ENCODE peak calls at places on chromosomes 3 and 15, in nine cellular contexts. C is PC-9, D is GM23248, V is cardiac muscle cell, Z is body of pancreas, G is hepatocyte, K is pancreas, O is breast epithelium, E is A549. S is an unnamed sample.
A peak's percentile ranks its signal among the peaks of the same experiment; 100 is the strongest.

GRCh38 chr3:44184319-44184953 is 57.2 kb upstream of the TOPAZ1 start:
- DNase-seq in D (peak; percentile 14), E (no peak), O (no peak), Z (no peak), V (no peak), K (no peak), G (no peak), C (no peak), S (no peak)

GRCh38 chr15:61809216-61809615 is 251.0 kb downstream of the VPS13C start:
- DNase-seq in Z (no peak), K (no peak), O (no peak), D (no peak), V (no peak), G (no peak), C (no peak), E (no peak), S (no peak)

GRCh38 chr3:73427018-73427750 is 197.6 kb downstream of the PDZRN3 start:
- DNase-seq in D (no peak), V (no peak), E (no peak), K (no peak), O (no peak), C (no peak), G (no peak), Z (no peak), S (no peak)

GRCh38 chr3:43817825-43818224 is 127.1 kb downstream of the ABHD5 start:
- DNase-seq in Z (no peak), D (no peak), V (no peak), C (no peak), E (no peak), K (no peak), O (no peak), G (no peak), S (no peak)

GRCh38 chr15:90035095-90035834 is 34.1 kb downstream of the ZNF710 start:
- DNase-seq in Z (peak; percentile 73), D (no peak), O (no peak), G (peak; percentile 76), C (peak; percentile 88), E (peak; percentile 59), V (no peak), K (peak; percentile 61), S (peak; percentile 63)

GRCh38 chr3:45199837-45200648 is 26.0 kb downstream of the TMEM158 start:
- DNase-seq in V (no peak), K (no peak), Z (no peak), G (peak; percentile 78), E (peak; percentile 65), C (peak; percentile 72), O (no peak), D (peak; percentile 88), S (peak; percentile 36)

GRCh38 chr15:48667701-48668100 is 22.2 kb upstream of the FBN1 start:
- DNase-seq in D (peak; percentile 89), K (no peak), G (no peak), V (no peak), O (no peak), C (no peak), E (no peak), Z (no peak), S (no peak)

GRCh38 chr15:96340348-96340610 is 9.8 kb downstream of the NR2F2 start:
- DNase-seq in C (no peak), O (no peak), G (no peak), D (no peak), V (no peak), K (no peak), E (no peak), Z (no peak), S (no peak)

GRCh38 chr3:76532423-76532822 is 507.5 kb upstream of the ROBO2 start:
- DNase-seq in G (no peak), C (no peak), E (no peak), D (no peak), O (no peak), V (no peak), Z (no peak), K (no peak), S (no peak)

GRCh38 chr15:50358805-50359204 is 3.8 kb upstream of the GABPB1 start:
- DNase-seq in Z (peak; percentile 11), E (peak; percentile 77), O (no peak), V (peak; percentile 5), C (no peak), D (peak; percentile 72), G (peak; percentile 62), K (no peak), S (no peak)

GRCh38 chr3:62370112-62371031 is 3.0 kb downstream of the FEZF2 start:
- DNase-seq in C (no peak), G (no peak), O (no peak), K (no peak), V (peak; percentile 64), D (no peak), Z (no peak), E (no peak), S (no peak)

GRCh38 chr15:72318408-72318942 is 1.5 kb downstream of the CELF6 start:
- DNase-seq in V (no peak), O (no peak), C (no peak), E (no peak), Z (no peak), D (no peak), K (no peak), G (peak; percentile 4), S (no peak)

DNA sequence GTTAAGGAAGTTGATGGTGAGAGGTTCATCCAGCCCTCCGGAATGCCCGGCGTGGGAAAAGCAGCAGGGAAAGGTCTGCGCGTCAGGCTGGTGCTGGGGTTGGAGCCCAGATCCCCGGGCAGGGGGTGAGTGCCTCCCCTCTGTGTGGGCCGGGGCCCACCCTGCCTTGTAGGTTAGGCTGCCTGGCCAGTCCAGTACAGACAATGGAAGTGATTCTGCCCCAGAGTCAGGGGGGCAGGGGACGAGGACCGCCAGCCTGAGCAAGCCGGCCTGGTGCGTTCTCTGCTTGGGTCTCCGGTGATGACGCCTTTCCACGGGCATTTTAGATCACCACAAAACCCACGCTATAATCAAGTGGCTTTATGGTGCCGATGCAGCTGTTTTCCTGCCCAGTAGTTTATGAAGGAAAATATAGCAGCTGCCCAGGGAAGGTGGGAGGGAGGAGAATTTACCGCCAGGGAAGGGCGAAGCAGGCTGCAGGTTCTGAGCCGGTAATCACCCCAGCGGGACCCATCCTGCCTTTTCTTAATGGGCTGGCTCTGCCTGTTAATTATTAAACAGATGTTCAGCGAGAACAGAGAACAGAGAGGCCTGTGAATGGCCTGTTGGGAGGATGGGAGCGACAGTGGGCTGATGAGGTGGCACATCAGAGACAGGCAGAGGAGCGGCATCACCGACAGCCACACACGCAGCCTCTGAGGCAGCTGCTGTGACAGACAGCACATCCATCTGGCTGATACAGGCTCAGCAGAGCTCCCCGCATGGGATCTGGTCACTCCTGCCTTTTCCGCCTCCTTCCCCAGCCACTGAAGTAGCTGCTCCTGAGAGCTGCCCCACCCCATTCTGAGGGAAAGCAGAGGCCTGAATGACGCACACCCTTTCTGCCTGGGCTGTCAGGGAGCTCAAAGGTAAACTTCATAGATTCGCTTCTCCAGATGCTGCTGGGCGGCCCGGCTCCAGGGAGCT is 35.2 kb downstream of the BDH1 start:
- DNase-seq in D (no peak), G (peak; percentile 93), O (no peak), E (peak; percentile 94), Z (peak; percentile 35), K (no peak), V (no peak), C (peak; percentile 41), S (no peak)
- H3K27ac ChIP-seq in D (no peak overlapping the region), G (peak overlapping the region; percentile 83), O (no peak overlapping the region), E (peak overlapping the region; percentile 99), Z (no peak overlapping the region), K (no peak overlapping the region), V (no peak overlapping the region), C (no peak overlapping the region), S (peak overlapping the region; percentile 68)

GRCh38 chr15:64461577-64462162 is 1.3 kb downstream of the ZNF609 start:
- DNase-seq in C (no peak), E (peak; percentile 44), D (peak; percentile 56), O (no peak), G (peak; percentile 17), V (peak; percentile 23), K (no peak), Z (peak; percentile 8), S (no peak)
- H3K4me1 ChIP-seq in C (peaks cover 13% of the 10 kb centered on the region), E (peaks cover 48% of the 10 kb centered on the region), D (peaks cover 27% of the 10 kb centered on the region), O (peaks cover 8% of the 10 kb centered on the region), G (peaks cover 52% of the 10 kb centered on the region), V (peaks cover 46% of the 10 kb centered on the region), K (peaks cover 41% of the 10 kb centered on the region), Z (peaks cover 55% of the 10 kb centered on the region), S (peaks cover 33% of the 10 kb centered on the region)

GRCh38 chr3:149009732-149010131 is 18.4 kb downstream of the GYG1 start:
- DNase-seq in O (no peak), Z (no peak), K (no peak), E (no peak), D (no peak), G (no peak), V (no peak), C (no peak), S (no peak)

GRCh38 chr3:149010504-149010951 is 19.2 kb downstream of the GYG1 start:
- DNase-seq in O (no peak), E (no peak), V (no peak), K (no peak), G (peak; percentile 23), D (no peak), Z (no peak), C (no peak), S (no peak)

GRCh38 chr3:149011676-149012075 is 20.3 kb downstream of the GYG1 start:
- DNase-seq in C (no peak), O (no peak), V (no peak), E (no peak), Z (no peak), K (no peak), D (no peak), G (no peak), S (no peak)

GRCh38 chr3:149013726-149014125 is 22.4 kb downstream of the GYG1 start:
- DNase-seq in V (no peak), C (no peak), E (no peak), K (no peak), Z (no peak), D (no peak), O (no peak), G (no peak), S (no peak)

DNA sequence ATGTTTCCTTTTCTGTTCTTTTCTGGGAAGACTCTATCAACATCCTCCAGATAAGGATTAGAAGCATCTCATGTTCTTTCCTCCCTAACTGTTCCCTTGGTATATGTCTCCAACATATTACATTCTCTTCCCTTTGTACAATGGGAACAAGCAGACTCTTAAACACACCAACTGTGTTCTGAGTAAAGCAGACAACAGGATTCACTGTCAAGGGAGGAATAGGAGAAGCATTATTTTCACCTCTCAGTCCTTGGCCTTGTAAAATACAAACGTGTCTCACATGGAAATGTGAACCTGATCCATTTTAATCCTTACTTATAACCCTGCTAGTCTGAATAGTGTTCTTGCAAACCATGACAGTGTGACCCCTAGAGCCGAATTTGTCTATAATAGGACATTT is 19.6 kb downstream of the GYG1 start:
- DNase-seq in Z (no peak), G (no peak), C (no peak), O (no peak), D (no peak), K (no peak), V (no peak), E (no peak), S (no peak)
- H3K27ac ChIP-seq in Z (no peak overlapping the region), G (no peak overlapping the region), C (no peak overlapping the region), O (no peak overlapping the region), D (no peak overlapping the region), K (no peak overlapping the region), V (no peak overlapping the region), E (no peak overlapping the region), S (no peak overlapping the region)

DNA sequence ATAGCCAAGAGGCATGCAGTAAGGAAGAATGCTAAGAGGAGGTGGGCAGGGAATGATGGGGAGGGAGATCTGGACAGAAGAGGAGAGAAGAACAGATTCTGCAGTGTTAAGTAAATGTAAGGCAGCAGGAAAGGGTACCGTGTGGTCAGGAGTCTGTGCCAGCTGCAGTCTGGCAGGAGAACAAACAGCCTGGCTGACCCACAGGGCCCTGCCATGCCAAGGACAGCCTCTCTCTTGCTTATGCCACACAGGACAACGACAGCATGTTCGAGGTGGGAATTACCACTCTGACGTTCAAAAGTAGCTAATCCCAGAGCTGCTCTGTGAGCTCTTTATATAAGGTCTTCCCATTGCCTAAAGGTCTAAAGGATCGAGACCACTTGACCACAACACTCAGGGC is 31.3 kb downstream of the DAPK2 start:
- DNase-seq in K (peak; percentile 82), V (no peak), G (no peak), E (no peak), D (no peak), O (no peak), C (no peak), Z (peak; percentile 89), S (peak; percentile 82)
- H3K4me1 ChIP-seq in K (peaks cover 42% of the 10 kb centered on the region), V (peaks cover 7% of the 10 kb centered on the region), G (peaks cover 28% of the 10 kb centered on the region), E (peaks cover 60% of the 10 kb centered on the region), D (peaks cover 57% of the 10 kb centered on the region), O (peaks cover 3% of the 10 kb centered on the region), C (peaks cover 76% of the 10 kb centered on the region), Z (peaks cover 84% of the 10 kb centered on the region), S (peaks cover 17% of the 10 kb centered on the region)